ENCODE peak calls at places on chromosomes 3 and 15, in four cellular contexts. U is stimulated activated naive B cell treated with anti-CD40 and anti-IgM and Interleukin-4, amounts not matched to agents 10 μg/mL and 1 μg/mL and 100 μg/mL, for 72 hours; M is activated CD8-positive, alpha-beta T cell treated with anti-CD3 and anti-CD28 coated beads, Interleukin-2, amount 10 ng/mL, durations not matched to agents 7 days and 5 days; V is KBM-7. I is an unnamed sample.
A peak's percentile ranks its signal among the peaks of the same experiment; 100 is the strongest.

GRCh38 chr3:71305246-71306206 is 278.0 kb downstream of the FOXP1 start:
- DNase-seq in U (peak; percentile 11), M (peak; percentile 46), V (no peak), I (no peak)

GRCh38 chr15:68208641-68209240 is 3.6 kb upstream of the CALML4 start:
- DNase-seq in U (no peak), M (peak; percentile 46), V (no peak), I (no peak)

GRCh38 chr3:45417949-45418847 is 29.8 kb downstream of the LARS2 start:
- DNase-seq in U (no peak), M (no peak), V (no peak), I (no peak)

GRCh38 chr15:33311312-33311971 is 675 bp downstream of the RYR3 start:
- DNase-seq in U (no peak), M (no peak), V (no peak), I (no peak)

GRCh38 chr15:62360286-62360685 is 195.2 kb upstream of the C2CD4B start:
- DNase-seq in U (no peak), M (no peak), V (no peak), I (no peak)

GRCh38 chr3:173538410-173538809 is 140.9 kb downstream of the NLGN1 start:
- DNase-seq in U (no peak), M (no peak), V (no peak), I (no peak)

GRCh38 chr15:92288755-92289154 is 104.9 kb upstream of the ST8SIA2 start:
- DNase-seq in U (no peak), M (no peak), V (no peak), I (no peak)

GRCh38 chr3:160210799-160211221 is 14.4 kb upstream of the C3orf80 start:
- DNase-seq in U (no peak), M (no peak), V (peak; percentile 74), I (no peak)

GRCh38 chr3:71332813-71333212 is 250.7 kb downstream of the FOXP1 start:
- DNase-seq in U (no peak), M (no peak), V (no peak), I (no peak)

GRCh38 chr3:141933421-141934300 is 57.2 kb downstream of the ATP1B3 start:
- DNase-seq in U (no peak), M (no peak), V (peak; percentile 38), I (no peak)

GRCh38 chr3:128380295-128380694 is 86.4 kb downstream of the DNAJB8 start:
- DNase-seq in U (no peak), M (no peak), V (no peak), I (no peak)

GRCh38 chr15:87207945-87208580 is 1048.5 kb downstream of the NTRK3 start:
- DNase-seq in U (no peak), M (no peak), V (no peak), I (no peak)

GRCh38 chr3:39541917-39542329 is 74.4 kb downstream of the MOBP start:
- DNase-seq in U (no peak), M (no peak), V (peak; percentile 3), I (no peak)

GRCh38 chr3:144772372-144772771 is 800.7 kb downstream of the DIPK2A start:
- DNase-seq in U (no peak), M (no peak), V (no peak), I (no peak)

GRCh38 chr3:190155752-190156151 is 35.1 kb upstream of the P3H2 start:
- DNase-seq in U (no peak), M (no peak), V (no peak), I (no peak)

GRCh38 chr15:29631076-29632070 is 190.9 kb downstream of the TJP1 start:
- DNase-seq in U (no peak), M (no peak), V (no peak), I (peak; percentile 74)

GRCh38 chr3:38348903-38349302 is 2.3 kb downstream of the XYLB start:
- DNase-seq in U (no peak), M (no peak), V (peak; percentile 33), I (no peak)

GRCh38 chr3:186940965-186941364 is 10.6 kb downstream of the ST6GAL1 start:
- DNase-seq in U (no peak), M (no peak), V (no peak), I (no peak)

GRCh38 chr3:188209740-188210139 is 55.8 kb downstream of the LPP start:
- DNase-seq in U (no peak), M (no peak), V (no peak), I (no peak)

GRCh38 chr15:100058458-100058857 is 283.3 kb downstream of the ADAMTS17 start:
- DNase-seq in U (no peak), M (no peak), V (no peak), I (no peak)

GRCh38 chr15:25236143-25236860 is 202.5 kb downstream of the UBE3A start:
- DNase-seq in U (no peak), M (no peak), V (no peak), I (no peak)

I was measured in vagina.